ENCODE peak calls at places on chromosome 14, in five cellular contexts. F, M, K, B and Q are unnamed samples.

GRCh38 chr14:102580552-102581110 is 11.8 kb upstream of the RCOR1 start:
- DNase-seq in F (no peak), M (no peak), K (no peak), B (no peak), Q (no peak)

GRCh38 chr14:49892301-49892635 is 614 bp upstream of the ARF6 start:
- DNase-seq in F (no peak), M (no peak), K (peak), B (no peak), Q (peak)

GRCh38 chr14:77260631-77261030 is 10.4 kb downstream of the NGB start:
- DNase-seq in F (no peak), M (no peak), K (no peak), B (no peak), Q (no peak)

GRCh38 chr14:24068711-24069410 is 2.5 kb upstream of the CPNE6 start:
- DNase-seq in F (no peak), M (no peak), K (no peak), B (peak), Q (no peak)

GRCh38 chr14:79841433-79841832 is 369.9 kb downstream of the DIO2 start:
- DNase-seq in F (no peak), M (no peak), K (no peak), B (no peak), Q (no peak)

GRCh38 chr14:56794557-56795283 is 15.6 kb downstream of the OTX2 start:
- DNase-seq in F (no peak), M (no peak), K (no peak), B (no peak), Q (no peak)

GRCh38 chr14:91554535-91555332 is 44.6 kb upstream of the PPP4R3A start:
- DNase-seq in F (no peak), M (no peak), K (peak), B (no peak), Q (no peak)

GRCh38 chr14:60965402-60965801 is 15.5 kb downstream of the TRMT5 start:
- DNase-seq in F (no peak), M (no peak), K (no peak), B (no peak), Q (no peak)

GRCh38 chr14:58882577-58883018 is 244.8 kb downstream of the DACT1 start:
- DNase-seq in F (no peak), M (no peak), K (no peak), B (no peak), Q (no peak)

GRCh38 chr14:89504602-89505320 is 87.7 kb upstream of the FOXN3 start:
- DNase-seq in F (no peak), M (no peak), K (no peak), B (peak), Q (no peak)

GRCh38 chr14:95062946-95063345 is 94.4 kb downstream of the DICER1 start:
- DNase-seq in F (no peak), M (no peak), K (no peak), B (no peak), Q (no peak)

GRCh38 chr14:106875503-106875902 is 1349.1 kb downstream of the TMEM121 start:
- DNase-seq in F (peak), M (no peak), K (peak), B (peak), Q (no peak)

GRCh38 chr14:70808402-70809237 is 693 bp downstream of the MAP3K9 start:
- DNase-seq in F (peak), M (no peak), K (peak), B (peak), Q (no peak)

GRCh38 chr14:93880025-93880820 is 46.9 kb upstream of the FAM181A start:
- DNase-seq in F (no peak), M (no peak), K (no peak), B (no peak), Q (no peak)

GRCh38 chr14:88045705-88046104 is 40.8 kb downstream of the GPR65 start:
- DNase-seq in F (no peak), M (no peak), K (peak), B (no peak), Q (no peak)

GRCh38 chr14:55661029-55661428 is 81.0 kb downstream of the KTN1 start:
- DNase-seq in F (no peak), M (no peak), K (no peak), B (no peak), Q (no peak)

GRCh38 chr14:31312934-31313333 is 105.3 kb upstream of the HECTD1 start:
- DNase-seq in F (no peak), M (no peak), K (no peak), B (no peak), Q (no peak)

GRCh38 chr14:28653521-28653920 is 113.1 kb upstream of the FOXG1 start:
- DNase-seq in F (no peak), M (no peak), K (no peak), B (no peak), Q (no peak)

GRCh38 chr14:106489112-106489881 is 962.9 kb downstream of the TMEM121 start:
- DNase-seq in F (no peak), M (no peak), K (no peak), B (no peak), Q (no peak)

GRCh38 chr14:45649051-45649450 is 396.0 kb upstream of the MIS18BP1 start:
- DNase-seq in F (no peak), M (no peak), K (no peak), B (no peak), Q (no peak)

GRCh38 chr14:76908834-76909233 is 82.6 kb downstream of the LRRC74A start:
- DNase-seq in F (no peak), M (no peak), K (peak), B (peak), Q (no peak)

GRCh38 chr14:55276736-55277135 is 5.5 kb downstream of the FBXO34 start:
- DNase-seq in F (no peak), M (no peak), K (no peak), B (no peak), Q (no peak)

GRCh38 chr14:65027127-65027799 is 40.6 kb downstream of the FNTB start:
- DNase-seq in F (no peak), M (no peak), K (no peak), B (no peak), Q (no peak)

GRCh38 chr14:104975481-104976197 is 2.5 kb downstream of the AHNAK2 start:
- DNase-seq in F (no peak), M (no peak), K (no peak), B (peak), Q (no peak)

GRCh38 chr14:36717363-36717762 is 55.7 kb downstream of the PAX9 start:
- DNase-seq in F (no peak), M (no peak), K (no peak), B (no peak), Q (no peak)

GRCh38 chr14:106442857-106443256 is 916.5 kb downstream of the TMEM121 start:
- DNase-seq in F (no peak), M (no peak), K (no peak), B (no peak), Q (no peak)

GRCh38 chr14:68361231-68361630 is 431.6 kb downstream of the ZFP36L1 start:
- DNase-seq in F (no peak), M (no peak), K (no peak), B (no peak), Q (no peak)

GRCh38 chr14:63727231-63727735 is 582 bp downstream of the SGPP1 start:
- DNase-seq in F (peak), M (no peak), K (peak), B (peak), Q (peak)

GRCh38 chr14:55404170-55404569 is 7.5 kb downstream of the ATG14 start:
- DNase-seq in F (no peak), M (no peak), K (no peak), B (no peak), Q (no peak)

GRCh38 chr14:67529947-67530935 is 2.8 kb upstream of the PLEKHH1 start:
- DNase-seq in F (no peak), M (no peak), K (no peak), B (no peak), Q (no peak)

GRCh38 chr14:29671034-29671433 is 256.6 kb downstream of the PRKD1 start:
- DNase-seq in F (no peak), M (no peak), K (no peak), B (no peak), Q (no peak)

GRCh38 chr14:77028384-77029246 is at the start of gene IRF2BPL:
- DNase-seq in F (peak), M (peak), K (peak), B (peak), Q (peak)

GRCh38 chr14:99381688-99382060 is 99.0 kb downstream of the SETD3 start:
- DNase-seq in F (no peak), M (no peak), K (no peak), B (no peak), Q (no peak)

GRCh38 chr14:103542545-103543088 is 13.6 kb downstream of the TRMT61A start:
- DNase-seq in F (peak), M (no peak), K (peak), B (peak), Q (no peak)

GRCh38 chr14:23114669-23115491 is 4.2 kb downstream of the CEBPE start:
- DNase-seq in F (no peak), M (no peak), K (no peak), B (peak), Q (no peak)

GRCh38 chr14:67416085-67416484 is 4.1 kb upstream of the PLEK2 start:
- DNase-seq in F (no peak), M (no peak), K (no peak), B (no peak), Q (no peak)

GRCh38 chr14:63614964-63615363 is 26.7 kb downstream of the WDR89 start:
- DNase-seq in F (no peak), M (no peak), K (no peak), B (no peak), Q (no peak)

GRCh38 chr14:26199599-26200370 is 398.0 kb downstream of the NOVA1 start:
- DNase-seq in F (no peak), M (no peak), K (no peak), B (no peak), Q (no peak)

GRCh38 chr14:69460093-69460701 is 24.3 kb upstream of the PLEKHD1 start:
- DNase-seq in F (peak), M (no peak), K (peak), B (no peak), Q (peak)

DNA sequence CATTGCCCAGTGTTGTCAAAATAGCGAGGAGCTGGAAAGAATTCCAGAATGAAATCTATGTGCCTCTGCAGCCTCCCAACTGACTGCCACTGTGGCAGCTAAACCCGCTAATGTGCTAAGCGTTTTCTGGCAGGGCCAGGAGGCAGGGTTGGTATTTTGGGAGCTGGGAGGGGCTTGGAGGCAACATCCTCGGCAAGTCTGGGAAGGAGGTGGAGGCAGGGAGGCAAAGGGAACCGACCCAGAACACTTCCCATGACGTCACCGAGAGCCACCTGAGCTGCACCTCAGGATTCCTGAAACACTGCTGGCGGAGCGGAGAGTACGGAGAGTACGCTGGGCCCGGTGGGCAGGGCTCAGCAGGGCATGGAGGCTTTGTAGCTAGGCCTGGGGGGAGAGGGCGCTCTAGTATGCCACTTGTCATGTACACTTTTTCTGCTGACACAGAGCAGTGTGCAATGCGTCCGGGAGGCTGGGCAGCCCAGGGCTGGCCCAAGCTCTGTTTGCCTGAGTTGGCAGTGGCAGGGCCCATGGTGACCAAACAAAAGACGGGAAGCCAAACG is 81.5 kb downstream of the DPF3 start:
- DNase-seq in F (no peak), M (no peak), K (peak), B (no peak), Q (no peak)
- TF ChIP-seq POLR2A in F (no peak), M (no peak), K (no peak), B (no peak), Q (no peak)

DNA sequence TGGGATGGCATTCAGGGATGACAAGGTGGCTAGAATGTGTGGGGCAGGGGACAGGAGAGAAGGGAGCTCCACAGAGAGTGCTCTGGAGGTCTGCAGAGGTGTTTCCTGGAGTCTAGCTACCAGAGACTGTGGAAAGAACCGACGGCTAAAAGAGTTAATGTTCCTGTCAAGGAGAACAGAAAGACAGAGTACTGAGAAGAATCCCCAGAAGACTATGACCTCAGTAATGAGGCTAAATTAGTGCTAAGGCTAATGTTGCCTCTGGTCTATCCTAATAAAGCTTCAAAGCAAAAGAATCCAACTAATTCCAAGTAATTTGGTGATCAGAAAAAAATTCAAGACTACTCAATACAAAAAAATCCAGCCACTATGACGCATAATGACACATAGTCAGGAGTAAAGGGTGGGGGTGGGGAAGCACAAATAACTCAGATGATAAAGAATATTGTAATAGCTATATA is 44.7 kb downstream of the FERMT2 start:
- DNase-seq in F (no peak), M (no peak), K (no peak), B (no peak), Q (no peak)
- H3K4me3 ChIP-seq in F (no peak), M (no peak), K (no peak), B (no peak), Q (no peak)

GRCh38 chr14:53954551-53955233 is 1.9 kb downstream of the BMP4 start:
- DNase-seq in F (peak), M (no peak), K (no peak), B (peak), Q (no peak)

GRCh38 chr14:53955671-53956426 is 776 bp downstream of the BMP4 start:
- DNase-seq in F (peak), M (no peak), K (peak), B (peak), Q (peak)

GRCh38 chr14:53957739-53958138 is 1.1 kb upstream of the BMP4 start:
- DNase-seq in F (no peak), M (no peak), K (no peak), B (no peak), Q (no peak)

GRCh38 chr14:53955234-53955556 is 1.4 kb downstream of the BMP4 start:
- DNase-seq in F (no peak), M (no peak), K (no peak), B (no peak), Q (no peak)

GRCh38 chr14:53956427-53957201 is at the start of gene BMP4:
- DNase-seq in F (peak), M (no peak), K (peak), B (peak), Q (peak)
- TF ChIP-seq CTCF in F (no peak), M (no peak), K (no peak), B (no peak), Q (no peak)

GRCh38 chr14:74875941-74876913 is at the start of gene PROX2:
- DNase-seq in F (no peak), M (no peak), K (no peak), B (peak), Q (no peak)

GRCh38 chr14:74886001-74886400 is 4.3 kb downstream of the DLST start:
- DNase-seq in F (no peak), M (no peak), K (no peak), B (no peak), Q (no peak)

GRCh38 chr14:74882103-74882920 is 596 bp downstream of the DLST start:
- DNase-seq in F (peak), M (no peak), K (peak), B (no peak), Q (peak)

GRCh38 chr14:74879427-74880180 is 2.1 kb upstream of the DLST start:
- DNase-seq in F (no peak), M (no peak), K (no peak), B (no peak), Q (no peak)

GRCh38 chr14:74881425-74882102 is at the start of gene DLST:
- DNase-seq in F (peak), M (no peak), K (peak), B (peak), Q (peak)
- TF ChIP-seq POLR2A in F (peak), M (peak), K (peak), B (peak), Q (no peak)